ENCODE peak calls at places on chromosome 14, in four cellular contexts. One of them, this sample, is unnamed.
A peak's percentile ranks its signal among the peaks of the same experiment; 100 is the strongest.

GRCh38 chr14:104592785-104593184 is 11.8 kb downstream of the TMEM179 start:
- DNase-seq in NCI-H146: no peak
- DNase-seq in activated effector memory CD4-positive, alpha-beta T cell treated with Interleukin-2 at 50 U/mL for 16 hours: no peak
- DNase-seq in iPS-NIHi11: no peak
- DNase-seq in this sample: no peak

GRCh38 chr14:29643415-29644206 is 284.0 kb downstream of the PRKD1 start:
- DNase-seq in NCI-H146: no peak
- DNase-seq in iPS-NIHi11: no peak
- DNase-seq in activated effector memory CD4-positive, alpha-beta T cell treated with Interleukin-2 at 50 U/mL for 16 hours: no peak
- DNase-seq in this sample: no peak

GRCh38 chr14:100692859-100693558 is 33.7 kb upstream of the DLK1 start:
- DNase-seq in activated effector memory CD4-positive, alpha-beta T cell treated with Interleukin-2 at 50 U/mL for 16 hours: no peak
- DNase-seq in iPS-NIHi11: no peak
- DNase-seq in NCI-H146: peak; percentile 30
- DNase-seq in this sample: no peak

GRCh38 chr14:31106768-31107167 is 80.6 kb upstream of the STRN3 start:
- DNase-seq in NCI-H146: no peak
- DNase-seq in activated effector memory CD4-positive, alpha-beta T cell treated with Interleukin-2 at 50 U/mL for 16 hours: no peak
- DNase-seq in iPS-NIHi11: no peak
- DNase-seq in this sample: no peak

GRCh38 chr14:23829736-23830474 is 123.7 kb upstream of the DHRS4 start:
- DNase-seq in activated effector memory CD4-positive, alpha-beta T cell treated with Interleukin-2 at 50 U/mL for 16 hours: no peak
- DNase-seq in iPS-NIHi11: peak; percentile 17
- DNase-seq in NCI-H146: no peak
- DNase-seq in this sample: no peak

GRCh38 chr14:78291958-78292357 is 121.8 kb downstream of the NRXN3 start:
- DNase-seq in activated effector memory CD4-positive, alpha-beta T cell treated with Interleukin-2 at 50 U/mL for 16 hours: no peak
- DNase-seq in iPS-NIHi11: no peak
- DNase-seq in NCI-H146: no peak
- DNase-seq in this sample: peak; percentile 3

GRCh38 chr14:99389171-99389826 is 91.4 kb downstream of the SETD3 start:
- DNase-seq in NCI-H146: no peak
- DNase-seq in iPS-NIHi11: peak; percentile 89
- DNase-seq in activated effector memory CD4-positive, alpha-beta T cell treated with Interleukin-2 at 50 U/mL for 16 hours: peak; percentile 15
- DNase-seq in this sample: no peak

GRCh38 chr14:52738409-52738808 is 8.4 kb downstream of the STYX start:
- DNase-seq in NCI-H146: no peak
- DNase-seq in iPS-NIHi11: no peak
- DNase-seq in activated effector memory CD4-positive, alpha-beta T cell treated with Interleukin-2 at 50 U/mL for 16 hours: no peak
- DNase-seq in this sample: no peak

GRCh38 chr14:32564591-32564990 is 235.5 kb downstream of the AKAP6 start:
- DNase-seq in activated effector memory CD4-positive, alpha-beta T cell treated with Interleukin-2 at 50 U/mL for 16 hours: no peak
- DNase-seq in iPS-NIHi11: no peak
- DNase-seq in NCI-H146: no peak
- DNase-seq in this sample: no peak

GRCh38 chr14:104892517-104893434 is 27.7 kb downstream of the CEP170B start:
- DNase-seq in activated effector memory CD4-positive, alpha-beta T cell treated with Interleukin-2 at 50 U/mL for 16 hours: no peak
- DNase-seq in NCI-H146: no peak
- DNase-seq in iPS-NIHi11: peak; percentile 20
- DNase-seq in this sample: no peak

GRCh38 chr14:28780843-28781503 is 14.4 kb downstream of the FOXG1 start:
- DNase-seq in iPS-NIHi11: no peak
- DNase-seq in activated effector memory CD4-positive, alpha-beta T cell treated with Interleukin-2 at 50 U/mL for 16 hours: no peak
- DNase-seq in NCI-H146: no peak
- DNase-seq in this sample: no peak

GRCh38 chr14:76698191-76698590 is 63.1 kb upstream of the VASH1 start:
- DNase-seq in NCI-H146: no peak
- DNase-seq in iPS-NIHi11: no peak
- DNase-seq in activated effector memory CD4-positive, alpha-beta T cell treated with Interleukin-2 at 50 U/mL for 16 hours: no peak
- DNase-seq in this sample: no peak

GRCh38 chr14:101362529-101363260 is 198.6 kb upstream of the DIO3 start:
- DNase-seq in iPS-NIHi11: no peak
- DNase-seq in activated effector memory CD4-positive, alpha-beta T cell treated with Interleukin-2 at 50 U/mL for 16 hours: no peak
- DNase-seq in NCI-H146: no peak
- DNase-seq in this sample: no peak

GRCh38 chr14:99792551-99793212 is 531 bp upstream of the EML1 start:
- DNase-seq in activated effector memory CD4-positive, alpha-beta T cell treated with Interleukin-2 at 50 U/mL for 16 hours: no peak
- DNase-seq in NCI-H146: no peak
- DNase-seq in iPS-NIHi11: no peak
- DNase-seq in this sample: no peak

This sample was measured in GM12878.